ENCODE peak calls at places on chromosomes 16 and 17, in six cellular contexts. D is mesendoderm, Q is brain microvascular endothelial cell, X is GM12865, H is H7, M is WTC11. J is an unnamed sample.

GRCh38 chr17:66985338-66985737 is 20.8 kb downstream of the CACNG4 start:
- DNase-seq in D (no peak), Q (no peak), X (peak; percentile 72), H (no peak), M (no peak), J (no peak)

GRCh38 chr17:61782683-61783082 is 80.6 kb downstream of the BRIP1 start:
- DNase-seq in D (no peak), Q (no peak), X (no peak), H (no peak), M (no peak), J (no peak)

GRCh38 chr17:83124871-83125514 is 45.6 kb downstream of the METRNL start:
- DNase-seq in D (no peak), Q (no peak), X (no peak), H (peak; percentile 46), M (no peak), J (peak; percentile 20)

GRCh38 chr16:80253741-80254140 is 287.1 kb upstream of the DYNLRB2 start:
- DNase-seq in D (no peak), Q (no peak), X (no peak), H (no peak), M (no peak), J (no peak)

GRCh38 chr17:45043813-45044540 is 7.5 kb downstream of the DCAKD start:
- DNase-seq in D (no peak), Q (no peak), X (no peak), H (peak; percentile 41), M (no peak), J (no peak)

GRCh38 chr16:47777191-47777590 is 316.1 kb downstream of the PHKB start:
- DNase-seq in D (no peak), Q (peak; percentile 7), X (no peak), H (no peak), M (no peak), J (no peak)

GRCh38 chr17:42039794-42040763 is 10.3 kb downstream of the C17orf113 start:
- DNase-seq in D (no peak), Q (no peak), X (no peak), H (peak; percentile 58), M (no peak), J (no peak)

GRCh38 chr16:46873201-46873600 is 11.0 kb upstream of the GPT2 start:
- DNase-seq in D (no peak), Q (no peak), X (no peak), H (no peak), M (no peak), J (no peak)

GRCh38 chr17:30251931-30252330 is 16.4 kb upstream of the SLC6A4 start:
- DNase-seq in D (no peak), Q (no peak), X (no peak), H (no peak), M (no peak), J (no peak)

GRCh38 chr17:6872941-6873340 is 41.4 kb upstream of the TEKT1 start:
- DNase-seq in D (no peak), Q (no peak), X (no peak), H (no peak), M (no peak), J (no peak)

GRCh38 chr17:53949473-53950090 is 126.9 kb downstream of the KIF2B start:
- DNase-seq in D (peak; percentile 10), Q (no peak), X (no peak), H (no peak), M (no peak), J (no peak)

GRCh38 chr16:14240216-14240843 is 169.2 kb downstream of the MRTFB start:
- DNase-seq in D (no peak), Q (no peak), X (no peak), H (no peak), M (no peak), J (no peak)

GRCh38 chr16:30740364-30741251 is 7.6 kb upstream of the PHKG2 start:
- DNase-seq in D (peak; percentile 90), Q (peak; percentile 35), X (no peak), H (peak; percentile 86), M (peak; percentile 65), J (no peak)

GRCh38 chr17:82528484-82529265 is 9.1 kb downstream of the FOXK2 start:
- DNase-seq in D (no peak), Q (peak; percentile 33), X (peak; percentile 35), H (no peak), M (no peak), J (no peak)

GRCh38 chr17:44331249-44331760 is 6.7 kb upstream of the SLC25A39 start:
- DNase-seq in D (peak; percentile 84), Q (peak; percentile 60), X (peak; percentile 90), H (peak; percentile 83), M (peak; percentile 80), J (peak; percentile 69)

GRCh38 chr17:57016764-57017116 is 38.8 kb downstream of the SCPEP1 start:
- DNase-seq in D (peak; percentile 38), Q (peak; percentile 13), X (no peak), H (no peak), M (no peak), J (no peak)

GRCh38 chr16:11256657-11257130 is 690 bp upstream of the SOCS1 start:
- DNase-seq in D (peak; percentile 67), Q (no peak), X (no peak), H (no peak), M (peak; percentile 48), J (no peak)

GRCh38 chr16:79047337-79047736 is 553.2 kb downstream of the MAF start:
- DNase-seq in D (peak; percentile 30), Q (no peak), X (peak; percentile 14), H (peak; percentile 14), M (no peak), J (no peak)

GRCh38 chr17:8740486-8740885 is 4.2 kb downstream of the CCDC42 start:
- DNase-seq in D (peak; percentile 74), Q (no peak), X (peak; percentile 40), H (peak; percentile 87), M (peak; percentile 63), J (peak; percentile 24)

J was measured in activated T-helper 2 cell treated with anti-CD3 and anti-CD28 coated beads, Interferon-gamma antibody, Interleukin-2, Interleukin-4, amounts not matched to agents 10 μg/mL and 5 μg/mL and 100 μg/mL, durations not matched to agents 14 hours and 24 hours and 36 hours.